ENCODE peak calls at places on chromosome 3, in eight cellular contexts. M is mammary epithelial cell; Z is CD4-positive, alpha-beta T cell; Q is GM23338; N is dorsolateral prefrontal cortex; Y is ovary; K is fibroblast of pulmonary artery; J is activated B cell treated with CpG ODN at 0.5 μM for 24 hours. L is an unnamed sample.

GRCh38 chr3:153768559-153769469 is 352.4 kb upstream of the ARHGEF26 start:
- DNase-seq in J (no peak), M (peak; percentile 46), Z (peak; percentile 30), Q (peak; percentile 81), K (peak; percentile 79), N (no peak), Y (no peak), L (peak; percentile 51)

GRCh38 chr3:98010194-98010882 is 24.8 kb downstream of the GABRR3 start:
- DNase-seq in Q (peak; percentile 22), Y (no peak), N (no peak), J (no peak), M (no peak), K (no peak), Z (no peak), L (no peak)

GRCh38 chr3:9508781-9509180 is 44.8 kb downstream of the LHFPL4 start:
- DNase-seq in Z (no peak), K (no peak), J (no peak), N (peak; percentile 47), Y (no peak), Q (peak; percentile 83), M (no peak), L (no peak)

GRCh38 chr3:19147905-19148767 is at the start of gene KCNH8:
- DNase-seq in Y (no peak), N (peak; percentile 79), Q (peak; percentile 80), K (no peak), J (peak; percentile 29), Z (peak; percentile 1), M (peak; percentile 26), L (peak; percentile 25)

GRCh38 chr3:11482024-11482423 is 161.7 kb downstream of the VGLL4 start:
- DNase-seq in K (no peak), J (no peak), M (no peak), Y (peak; percentile 91), N (peak; percentile 69), Q (no peak), Z (no peak), L (no peak)

GRCh38 chr3:186842426-186843038 is at the start of gene ADIPOQ:
- DNase-seq in Q (no peak), K (no peak), M (no peak), Y (no peak), Z (no peak), J (no peak), N (no peak), L (no peak)

GRCh38 chr3:138923531-138923994 is 23.4 kb downstream of the FOXL2 start:
- DNase-seq in J (peak; percentile 71), Q (peak; percentile 96), Z (peak; percentile 79), M (peak; percentile 78), K (peak; percentile 93), N (peak; percentile 75), Y (peak; percentile 68), L (peak; percentile 93)

GRCh38 chr3:177530908-177531307 is 333.6 kb upstream of the TBL1XR1 start:
- DNase-seq in N (no peak), M (no peak), J (no peak), K (no peak), Z (no peak), Q (no peak), Y (no peak), L (no peak)

GRCh38 chr3:177679568-177680441 is 482.5 kb upstream of the TBL1XR1 start:
- DNase-seq in Q (no peak), Y (no peak), K (peak; percentile 49), Z (no peak), J (no peak), N (no peak), M (no peak), L (no peak)

GRCh38 chr3:59709702-59710555 is 660.1 kb upstream of the CFAP20DC start:
- DNase-seq in J (no peak), N (peak; percentile 54), M (no peak), Z (no peak), K (no peak), Q (no peak), Y (no peak), L (no peak)

GRCh38 chr3:124276863-124277515 is 285.1 kb upstream of the ROPN1 start:
- DNase-seq in M (no peak), Q (no peak), J (no peak), Z (no peak), K (no peak), Y (peak; percentile 43), N (no peak), L (no peak)

GRCh38 chr3:156558389-156558788 is 3.5 kb upstream of the SSR3 start:
- DNase-seq in N (no peak), Z (no peak), M (no peak), Q (no peak), Y (no peak), K (no peak), J (no peak), L (no peak)

GRCh38 chr3:55746808-55747413 is 259.8 kb upstream of the WNT5A start:
- DNase-seq in N (no peak), J (no peak), K (peak; percentile 40), M (no peak), Y (no peak), Q (no peak), Z (no peak), L (no peak)

GRCh38 chr3:105829229-105829628 is 39.6 kb downstream of the CBLB start:
- DNase-seq in K (no peak), Y (no peak), N (no peak), Q (no peak), Z (no peak), M (no peak), J (no peak), L (no peak)

GRCh38 chr3:76307556-76307955 is 522.2 kb upstream of the ZNF717 start:
- DNase-seq in Q (no peak), Z (no peak), M (no peak), N (no peak), J (no peak), Y (no peak), K (no peak), L (no peak)

DNA sequence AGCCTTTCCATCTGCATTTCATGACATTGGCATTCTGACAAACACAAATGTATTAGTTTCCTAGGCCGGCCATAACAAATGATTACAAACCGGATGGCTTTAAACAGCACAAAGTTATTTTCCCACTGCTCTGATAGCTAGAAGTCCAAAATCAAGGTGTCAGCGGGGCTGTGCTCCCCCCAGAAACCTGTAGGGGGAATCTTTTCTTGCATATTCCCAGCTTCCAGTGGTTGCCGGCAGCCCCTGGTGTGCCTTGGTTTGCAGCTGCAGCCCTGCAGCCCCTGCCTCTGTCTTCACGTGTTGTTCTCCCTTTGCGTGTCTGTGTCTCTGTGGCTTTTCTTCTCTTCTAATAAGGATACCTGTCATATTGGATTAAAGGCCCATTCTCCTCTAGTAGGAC is 79.0 kb upstream of the CDV3 start:
- DNase-seq in N (no peak), J (no peak), M (no peak), K (peak; percentile 47), Z (no peak), Q (peak; percentile 76), Y (no peak), L (peak; percentile 47)
- TF ChIP-seq CTCF in N (no peak), J (no peak), M (peak; percentile 32), K (peak; percentile 58), Z (no peak), Q (peak; percentile 56), Y (no peak), L (peak; percentile 60)

GRCh38 chr3:148881286-148881685 is 16.2 kb downstream of the CPA3 start:
- DNase-seq in Z (no peak), N (no peak), K (peak; percentile 16), Y (no peak), Q (no peak), J (no peak), M (no peak), L (no peak)

GRCh38 chr3:148879256-148879655 is 14.2 kb downstream of the CPA3 start:
- DNase-seq in N (no peak), Q (no peak), K (no peak), Z (no peak), J (no peak), M (no peak), Y (no peak), L (no peak)

GRCh38 chr3:148883163-148883562 is 18.1 kb downstream of the CPA3 start:
- DNase-seq in Z (no peak), J (no peak), Q (no peak), K (no peak), M (no peak), Y (peak; percentile 34), N (no peak), L (no peak)

GRCh38 chr3:148882288-148882687 is 17.2 kb downstream of the CPA3 start:
- DNase-seq in K (peak; percentile 55), J (no peak), M (no peak), Z (no peak), Q (peak; percentile 12), Y (no peak), N (no peak), L (no peak)

DNA sequence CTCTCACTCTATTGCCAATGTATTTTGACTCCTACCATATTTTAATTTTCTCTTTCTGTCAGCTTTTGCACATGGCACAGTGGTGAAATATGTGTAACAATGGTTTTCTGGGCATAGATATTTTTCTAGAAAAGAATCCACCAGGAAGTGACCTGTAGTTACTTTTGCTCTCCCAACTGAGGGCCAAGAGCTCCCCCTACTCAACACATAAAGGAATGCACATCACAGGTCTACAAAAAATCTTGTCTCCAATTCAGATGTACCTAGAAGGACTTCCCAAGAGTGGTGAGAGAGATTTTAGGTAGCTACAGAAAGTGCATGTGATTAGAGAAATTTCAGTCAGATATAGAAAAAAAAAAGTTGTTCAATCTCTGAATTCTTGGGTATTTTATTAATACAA is 15.6 kb downstream of the CPA3 start:
- DNase-seq in J (no peak), Z (no peak), Y (no peak), Q (peak; percentile 72), M (no peak), K (no peak), N (no peak), L (peak; percentile 6)
- TF ChIP-seq CTCF in J (no peak), Z (no peak), Y (no peak), Q (peak; percentile 75), M (no peak), K (no peak), N (no peak), L (no peak)

GRCh38 chr3:52232279-52233107 is 6.5 kb downstream of the TWF2 start:
- DNase-seq in J (no peak), M (no peak), Q (no peak), N (no peak), Y (no peak), Z (no peak), K (no peak), L (no peak)
- TF ChIP-seq CTCF in J (no peak), M (no peak), Q (peak; percentile 53), N (no peak), Y (no peak), Z (peak; percentile 36), K (no peak), L (no peak)

DNA sequence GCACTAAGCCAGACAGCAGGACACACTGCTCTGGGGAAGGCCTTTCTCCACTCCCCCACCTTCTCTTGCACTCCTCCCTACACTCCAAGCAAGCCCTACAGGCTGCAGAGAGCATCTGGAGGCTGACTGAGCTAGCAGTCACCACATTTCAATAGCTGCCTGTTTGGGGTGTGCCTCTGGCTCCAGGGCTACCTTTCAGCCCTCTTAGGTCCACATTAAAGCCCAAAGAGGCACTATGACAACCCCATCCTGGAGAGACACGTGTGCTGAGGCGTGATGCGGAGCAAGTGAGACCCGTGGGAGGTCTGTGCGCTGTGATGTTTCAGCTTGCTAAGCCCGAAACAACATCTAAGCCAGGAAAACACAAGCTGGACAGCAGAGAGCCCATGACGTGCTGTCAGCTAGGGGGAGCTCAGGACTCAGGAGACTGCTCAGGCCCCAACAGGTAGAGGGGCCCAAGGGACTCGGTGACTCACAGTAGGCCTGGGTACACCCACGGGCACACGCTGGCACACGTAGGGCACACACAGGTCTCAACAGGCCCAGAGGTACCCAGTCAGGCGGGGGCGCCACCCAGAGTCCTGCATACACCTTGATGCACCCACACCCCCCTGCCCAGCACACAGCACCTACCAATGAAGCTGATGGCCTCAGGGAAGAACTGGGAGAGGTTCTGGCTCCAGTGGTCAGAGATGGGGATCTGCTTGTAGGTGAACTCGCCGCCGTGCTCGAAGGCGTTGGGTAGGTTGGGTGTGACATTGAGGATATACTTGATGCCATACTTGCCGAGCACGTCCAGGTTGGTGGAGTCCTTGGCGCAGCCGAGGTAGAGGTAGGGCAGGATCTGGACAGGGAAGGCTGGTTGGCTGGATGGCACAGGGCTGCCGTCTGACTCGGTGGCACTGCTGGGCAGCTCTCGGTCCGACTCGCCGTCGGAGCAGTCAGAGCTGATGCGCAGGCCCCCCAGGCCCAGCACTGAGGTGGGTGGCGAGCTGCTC is 2.8 kb downstream of the DUSP7 start:
- DNase-seq in M (peak; percentile 99), J (peak; percentile 39), N (peak; percentile 70), Y (peak; percentile 54), Q (no peak), Z (peak; percentile 5), K (peak; percentile 54), L (peak; percentile 26)
- TF ChIP-seq CTCF in M (peak; percentile 33), J (no peak), N (peak; percentile 41), Y (no peak), Q (no peak), Z (no peak), K (peak; percentile 31), L (no peak)

L was measured in endothelial cell.